ENCODE peak calls at places on chromosomes 7 and 10, in seven cellular contexts. Y, L, E, R, I, H and O are unnamed samples.

GRCh38 chr10:60041489-60042133 is 135.3 kb upstream of the CCDC6 start:
- DNase-seq in Y (no peak), L (no peak), E (no peak), R (no peak), I (no peak), H (no peak), O (no peak)

GRCh38 chr7:11343818-11344413 is 370.2 kb downstream of the PHF14 start:
- DNase-seq in Y (peak), L (peak), E (no peak), R (peak), I (no peak), H (no peak), O (peak)

GRCh38 chr7:47216439-47216838 is 365.5 kb downstream of the TNS3 start:
- DNase-seq in Y (no peak), L (no peak), E (no peak), R (no peak), I (no peak), H (no peak), O (no peak)

GRCh38 chr10:99430116-99430450 is 341 bp downstream of the GOT1 start:
- DNase-seq in Y (no peak), L (no peak), E (no peak), R (no peak), I (no peak), H (no peak), O (no peak)

GRCh38 chr10:102300289-102300843 is 55.0 kb downstream of the GBF1 start:
- DNase-seq in Y (no peak), L (peak), E (no peak), R (no peak), I (no peak), H (no peak), O (peak)

GRCh38 chr10:33706746-33707145 is 372.3 kb upstream of the NRP1 start:
- DNase-seq in Y (no peak), L (peak), E (no peak), R (no peak), I (no peak), H (no peak), O (no peak)

GRCh38 chr10:85319150-85319549 is 990.8 kb downstream of the CCSER2 start:
- DNase-seq in Y (no peak), L (no peak), E (no peak), R (peak), I (no peak), H (no peak), O (no peak)

GRCh38 chr10:17993361-17993760 is 41.6 kb downstream of the SLC39A12 start:
- DNase-seq in Y (no peak), L (no peak), E (no peak), R (no peak), I (no peak), H (no peak), O (no peak)

GRCh38 chr7:143284591-143285453 is at the start of gene TMEM139:
- DNase-seq in Y (no peak), L (no peak), E (peak), R (peak), I (no peak), H (peak), O (no peak)

GRCh38 chr10:79342295-79342761 is 4.9 kb upstream of the PPIF start:
- DNase-seq in Y (no peak), L (no peak), E (no peak), R (no peak), I (no peak), H (no peak), O (no peak)

GRCh38 chr10:132329565-132330485 is 2.2 kb upstream of the LRRC27 start:
- DNase-seq in Y (peak), L (no peak), E (no peak), R (no peak), I (no peak), H (no peak), O (peak)

GRCh38 chr10:74282853-74283205 is 131.8 kb downstream of the ADK start:
- DNase-seq in Y (no peak), L (no peak), E (no peak), R (no peak), I (no peak), H (no peak), O (no peak)

GRCh38 chr10:15793664-15794063 is 66.6 kb downstream of the MINDY3 start:
- DNase-seq in Y (no peak), L (no peak), E (no peak), R (no peak), I (no peak), H (no peak), O (no peak)

GRCh38 chr7:129797224-129797789 is 155.5 kb downstream of the UBE2H start:
- DNase-seq in Y (no peak), L (no peak), E (no peak), R (no peak), I (no peak), H (no peak), O (no peak)

GRCh38 chr10:122510326-122510725 is 49.0 kb downstream of the HTRA1 start:
- DNase-seq in Y (no peak), L (no peak), E (peak), R (no peak), I (no peak), H (no peak), O (no peak)

GRCh38 chr10:10605551-10606081 is 412.1 kb upstream of the CELF2 start:
- DNase-seq in Y (no peak), L (peak), E (no peak), R (no peak), I (no peak), H (no peak), O (peak)

GRCh38 chr10:70053212-70053895 is 708 bp downstream of the MACROH2A2 start:
- DNase-seq in Y (no peak), L (no peak), E (peak), R (no peak), I (no peak), H (peak), O (no peak)

GRCh38 chr10:129864601-129865126 is 99.4 kb downstream of the EBF3 start:
- DNase-seq in Y (no peak), L (no peak), E (no peak), R (no peak), I (no peak), H (no peak), O (no peak)

GRCh38 chr7:20779041-20779440 is 7.6 kb downstream of the SP8 start:
- DNase-seq in Y (no peak), L (no peak), E (no peak), R (no peak), I (no peak), H (no peak), O (no peak)

GRCh38 chr7:151134743-151135524 is 32.6 kb downstream of the GBX1 start:
- DNase-seq in Y (no peak), L (no peak), E (no peak), R (no peak), I (no peak), H (no peak), O (no peak)

GRCh38 chr10:100728928-100729876 is 16.2 kb upstream of the PAX2 start:
- DNase-seq in Y (peak), L (no peak), E (no peak), R (no peak), I (no peak), H (no peak), O (no peak)

GRCh38 chr7:104174798-104175197 is 33.0 kb downstream of the ORC5 start:
- DNase-seq in Y (no peak), L (no peak), E (no peak), R (no peak), I (no peak), H (peak), O (peak)

GRCh38 chr7:69677054-69677847 is 79.0 kb downstream of the AUTS2 start:
- DNase-seq in Y (no peak), L (no peak), E (no peak), R (no peak), I (no peak), H (no peak), O (no peak)

GRCh38 chr10:26909753-26910152 is 49.0 kb upstream of the ABI1 start:
- DNase-seq in Y (no peak), L (peak), E (no peak), R (no peak), I (no peak), H (no peak), O (no peak)

GRCh38 chr7:114710495-114710894 is 211.4 kb upstream of the MDFIC start:
- DNase-seq in Y (no peak), L (no peak), E (no peak), R (no peak), I (no peak), H (no peak), O (no peak)

GRCh38 chr7:73768661-73769480 is 1.2 kb downstream of the CLDN3 start:
- DNase-seq in Y (no peak), L (no peak), E (no peak), R (no peak), I (no peak), H (peak), O (no peak)

GRCh38 chr10:28250782-28251181 is 52.1 kb downstream of the MPP7 start:
- DNase-seq in Y (peak), L (no peak), E (no peak), R (no peak), I (no peak), H (no peak), O (peak)

GRCh38 chr7:139730746-139731612 is 46.8 kb downstream of the HIPK2 start:
- DNase-seq in Y (peak), L (no peak), E (no peak), R (peak), I (no peak), H (no peak), O (peak)

GRCh38 chr10:86821600-86821999 is 65.2 kb downstream of the BMPR1A start:
- DNase-seq in Y (no peak), L (no peak), E (no peak), R (no peak), I (no peak), H (no peak), O (no peak)

GRCh38 chr7:102433319-102434038 is at the start of gene ORAI2:
- DNase-seq in Y (peak), L (peak), E (peak), R (peak), I (peak), H (peak), O (peak)